ENCODE peak calls at places on chromosome 20, in ten cellular contexts. One of them, this sample, is unnamed.

GRCh38 chr20:50189681-50190250 is 864 bp upstream of the CEBPB start:
- DNase-seq in neural crest cell: no peak
- DNase-seq in neural progenitor cell: peak; percentile 23
- DNase-seq in bronchial epithelial cell: no peak
- DNase-seq in NB4: peak; percentile 49
- DNase-seq in fibroblast of lung: no peak
- DNase-seq in GM23338: peak; percentile 83
- DNase-seq in mucosa of descending colon: peak; percentile 93
- DNase-seq in HFF-Myc: no peak
- DNase-seq in fibroblast of the aortic adventitia: no peak
- DNase-seq in this sample: no peak

GRCh38 chr20:58021481-58021880 is 207.0 kb downstream of the ANKRD60 start:
- DNase-seq in bronchial epithelial cell: no peak
- DNase-seq in HFF-Myc: no peak
- DNase-seq in fibroblast of lung: no peak
- DNase-seq in neural progenitor cell: no peak
- DNase-seq in GM23338: peak; percentile 58
- DNase-seq in mucosa of descending colon: no peak
- DNase-seq in NB4: peak; percentile 11
- DNase-seq in fibroblast of the aortic adventitia: no peak
- DNase-seq in neural crest cell: no peak
- DNase-seq in this sample: no peak

GRCh38 chr20:64110411-64111068 is 3.2 kb upstream of the NPBWR2 start:
- DNase-seq in fibroblast of lung: no peak
- DNase-seq in NB4: no peak
- DNase-seq in GM23338: peak; percentile 0
- DNase-seq in HFF-Myc: no peak
- DNase-seq in mucosa of descending colon: no peak
- DNase-seq in fibroblast of the aortic adventitia: no peak
- DNase-seq in neural crest cell: no peak
- DNase-seq in neural progenitor cell: no peak
- DNase-seq in bronchial epithelial cell: no peak
- DNase-seq in this sample: no peak

GRCh38 chr20:5886788-5887187 is 63.5 kb downstream of the TRMT6 start:
- DNase-seq in fibroblast of lung: peak; percentile 3
- DNase-seq in neural progenitor cell: no peak
- DNase-seq in NB4: no peak
- DNase-seq in GM23338: no peak
- DNase-seq in neural crest cell: no peak
- DNase-seq in mucosa of descending colon: no peak
- DNase-seq in HFF-Myc: no peak
- DNase-seq in bronchial epithelial cell: no peak
- DNase-seq in fibroblast of the aortic adventitia: no peak
- DNase-seq in this sample: no peak

GRCh38 chr20:9490171-9490570 is 24.2 kb upstream of the LAMP5 start:
- DNase-seq in neural crest cell: no peak
- DNase-seq in fibroblast of lung: no peak
- DNase-seq in mucosa of descending colon: no peak
- DNase-seq in HFF-Myc: no peak
- DNase-seq in GM23338: no peak
- DNase-seq in NB4: no peak
- DNase-seq in fibroblast of the aortic adventitia: no peak
- DNase-seq in neural progenitor cell: no peak
- DNase-seq in bronchial epithelial cell: no peak
- DNase-seq in this sample: no peak

GRCh38 chr20:54255157-54255556 is 47.3 kb downstream of the PFDN4 start:
- DNase-seq in bronchial epithelial cell: peak; percentile 14
- DNase-seq in fibroblast of the aortic adventitia: peak; percentile 89
- DNase-seq in neural crest cell: no peak
- DNase-seq in NB4: no peak
- DNase-seq in mucosa of descending colon: no peak
- DNase-seq in HFF-Myc: no peak
- DNase-seq in GM23338: no peak
- DNase-seq in neural progenitor cell: no peak
- DNase-seq in fibroblast of lung: peak; percentile 59
- DNase-seq in this sample: peak; percentile 27

GRCh38 chr20:11726021-11726420 is 191.7 kb upstream of the BTBD3 start:
- DNase-seq in bronchial epithelial cell: no peak
- DNase-seq in GM23338: no peak
- DNase-seq in fibroblast of lung: no peak
- DNase-seq in neural progenitor cell: no peak
- DNase-seq in fibroblast of the aortic adventitia: no peak
- DNase-seq in neural crest cell: no peak
- DNase-seq in NB4: no peak
- DNase-seq in mucosa of descending colon: no peak
- DNase-seq in HFF-Myc: no peak
- DNase-seq in this sample: peak; percentile 5

GRCh38 chr20:25669826-25670422 is 26.7 kb downstream of the ZNF337 start:
- DNase-seq in neural progenitor cell: peak; percentile 6
- DNase-seq in fibroblast of the aortic adventitia: peak; percentile 80
- DNase-seq in HFF-Myc: no peak
- DNase-seq in GM23338: peak; percentile 65
- DNase-seq in neural crest cell: no peak
- DNase-seq in mucosa of descending colon: no peak
- DNase-seq in NB4: peak; percentile 26
- DNase-seq in bronchial epithelial cell: peak; percentile 97
- DNase-seq in fibroblast of lung: peak; percentile 85
- DNase-seq in this sample: peak; percentile 15

GRCh38 chr20:49310695-49311094 is 32.8 kb upstream of the ZNFX1 start:
- DNase-seq in fibroblast of lung: no peak
- DNase-seq in fibroblast of the aortic adventitia: no peak
- DNase-seq in neural crest cell: no peak
- DNase-seq in GM23338: no peak
- DNase-seq in mucosa of descending colon: no peak
- DNase-seq in bronchial epithelial cell: peak; percentile 91
- DNase-seq in NB4: no peak
- DNase-seq in neural progenitor cell: no peak
- DNase-seq in HFF-Myc: no peak
- DNase-seq in this sample: peak; percentile 14

GRCh38 chr20:60206259-60206658 is 248.0 kb downstream of the CDH26 start:
- DNase-seq in fibroblast of lung: peak; percentile 52
- DNase-seq in GM23338: peak; percentile 49
- DNase-seq in NB4: peak; percentile 68
- DNase-seq in HFF-Myc: no peak
- DNase-seq in bronchial epithelial cell: peak; percentile 47
- DNase-seq in neural progenitor cell: peak; percentile 67
- DNase-seq in mucosa of descending colon: no peak
- DNase-seq in neural crest cell: peak; percentile 20
- DNase-seq in fibroblast of the aortic adventitia: peak; percentile 36
- DNase-seq in this sample: peak; percentile 54

GRCh38 chr20:47544240-47544639 is 42.6 kb downstream of the NCOA3 start:
- DNase-seq in HFF-Myc: no peak
- DNase-seq in NB4: no peak
- DNase-seq in neural progenitor cell: no peak
- DNase-seq in neural crest cell: no peak
- DNase-seq in bronchial epithelial cell: peak; percentile 41
- DNase-seq in mucosa of descending colon: no peak
- DNase-seq in GM23338: no peak
- DNase-seq in fibroblast of the aortic adventitia: peak; percentile 34
- DNase-seq in fibroblast of lung: no peak
- DNase-seq in this sample: peak; percentile 48

GRCh38 chr20:19024296-19025035 is 188.0 kb upstream of the SLC24A3 start:
- DNase-seq in neural crest cell: no peak
- DNase-seq in fibroblast of lung: no peak
- DNase-seq in GM23338: no peak
- DNase-seq in neural progenitor cell: no peak
- DNase-seq in HFF-Myc: no peak
- DNase-seq in fibroblast of the aortic adventitia: no peak
- DNase-seq in NB4: no peak
- DNase-seq in bronchial epithelial cell: no peak
- DNase-seq in mucosa of descending colon: no peak
- DNase-seq in this sample: no peak

GRCh38 chr20:41509316-41509715 is 108.9 kb downstream of the CHD6 start:
- DNase-seq in bronchial epithelial cell: no peak
- DNase-seq in neural crest cell: no peak
- DNase-seq in fibroblast of the aortic adventitia: no peak
- DNase-seq in HFF-Myc: no peak
- DNase-seq in NB4: no peak
- DNase-seq in GM23338: no peak
- DNase-seq in mucosa of descending colon: peak; percentile 61
- DNase-seq in fibroblast of lung: no peak
- DNase-seq in neural progenitor cell: no peak
- DNase-seq in this sample: no peak

GRCh38 chr20:44750081-44750805 is 4.6 kb downstream of the KCNK15 start:
- DNase-seq in mucosa of descending colon: no peak
- DNase-seq in neural crest cell: no peak
- DNase-seq in NB4: no peak
- DNase-seq in fibroblast of the aortic adventitia: no peak
- DNase-seq in GM23338: peak; percentile 56
- DNase-seq in fibroblast of lung: no peak
- DNase-seq in HFF-Myc: no peak
- DNase-seq in neural progenitor cell: peak; percentile 35
- DNase-seq in bronchial epithelial cell: no peak
- DNase-seq in this sample: no peak
- TF ChIP-seq CTCF in mucosa of descending colon: no peak
- TF ChIP-seq CTCF in neural crest cell: peak; percentile 30
- TF ChIP-seq CTCF in NB4: no peak
- TF ChIP-seq CTCF in fibroblast of the aortic adventitia: no peak
- TF ChIP-seq CTCF in GM23338: peak; percentile 50
- TF ChIP-seq CTCF in fibroblast of lung: no peak
- TF ChIP-seq CTCF in HFF-Myc: peak; percentile 22
- TF ChIP-seq CTCF in neural progenitor cell: peak; percentile 47
- TF ChIP-seq CTCF in bronchial epithelial cell: peak; percentile 12
- TF ChIP-seq CTCF in this sample: no peak

DNA sequence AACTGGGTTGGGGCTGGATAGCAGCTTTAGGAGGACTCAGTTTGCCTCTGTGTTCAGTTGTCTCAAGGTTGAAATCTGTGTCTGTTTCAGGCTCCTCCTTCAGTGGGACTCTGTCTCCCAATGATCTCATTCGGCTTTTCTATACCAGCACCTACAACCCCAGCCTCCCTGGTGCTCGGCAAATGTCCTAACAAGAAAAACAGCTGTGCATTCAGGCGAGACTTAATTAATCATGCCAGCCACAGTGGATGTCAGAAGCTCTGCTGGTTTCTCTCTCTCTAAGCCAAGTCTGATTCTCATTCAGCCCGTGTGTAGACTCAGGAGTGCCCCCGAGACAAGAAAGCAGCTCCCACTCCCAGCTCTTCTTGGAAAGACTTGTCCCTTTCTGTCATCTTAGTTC is 46.8 kb downstream of the SUN5 start:
- DNase-seq in HFF-Myc: no peak
- DNase-seq in fibroblast of lung: no peak
- DNase-seq in neural progenitor cell: no peak
- DNase-seq in fibroblast of the aortic adventitia: no peak
- DNase-seq in NB4: no peak
- DNase-seq in neural crest cell: no peak
- DNase-seq in mucosa of descending colon: no peak
- DNase-seq in GM23338: no peak
- DNase-seq in bronchial epithelial cell: no peak
- DNase-seq in this sample: no peak
- TF ChIP-seq CTCF in HFF-Myc: no peak
- TF ChIP-seq CTCF in fibroblast of lung: no peak
- TF ChIP-seq CTCF in neural progenitor cell: no peak
- TF ChIP-seq CTCF in fibroblast of the aortic adventitia: no peak
- TF ChIP-seq CTCF in NB4: no peak
- TF ChIP-seq CTCF in neural crest cell: no peak
- TF ChIP-seq CTCF in mucosa of descending colon: no peak
- TF ChIP-seq CTCF in GM23338: no peak
- TF ChIP-seq CTCF in bronchial epithelial cell: no peak
- TF ChIP-seq CTCF in this sample: no peak

DNA sequence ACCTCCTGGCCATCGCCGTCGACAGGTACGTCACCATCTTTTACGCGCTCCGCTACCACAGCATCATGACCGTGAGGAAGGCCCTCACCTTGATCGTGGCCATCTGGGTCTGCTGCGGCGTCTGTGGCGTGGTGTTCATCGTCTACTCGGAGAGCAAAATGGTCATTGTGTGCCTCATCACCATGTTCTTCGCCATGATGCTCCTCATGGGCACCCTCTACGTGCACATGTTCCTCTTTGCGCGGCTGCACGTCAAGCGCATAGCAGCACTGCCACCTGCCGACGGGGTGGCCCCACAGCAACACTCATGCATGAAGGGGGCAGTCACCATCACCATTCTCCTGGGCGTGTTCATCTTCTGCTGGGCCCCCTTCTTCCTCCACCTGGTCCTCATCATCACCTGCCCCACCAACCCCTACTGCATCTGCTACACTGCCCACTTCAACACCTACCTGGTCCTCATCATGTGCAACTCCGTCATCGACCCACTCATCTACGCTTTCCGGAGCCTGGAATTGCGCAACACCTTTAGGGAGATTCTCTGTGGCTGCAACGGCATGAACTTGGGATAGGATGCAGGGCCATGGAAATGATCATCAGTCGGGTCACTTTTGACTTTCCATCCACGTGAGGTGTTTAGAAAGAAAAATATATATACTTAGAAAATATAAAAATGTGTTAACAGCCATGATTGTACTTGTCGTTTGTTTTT is 868 bp downstream of the MC3R start:
- DNase-seq in fibroblast of lung: no peak
- DNase-seq in neural progenitor cell: peak; percentile 61
- DNase-seq in HFF-Myc: no peak
- DNase-seq in neural crest cell: peak; percentile 1
- DNase-seq in bronchial epithelial cell: no peak
- DNase-seq in GM23338: peak; percentile 0
- DNase-seq in NB4: peak; percentile 62
- DNase-seq in fibroblast of the aortic adventitia: no peak
- DNase-seq in mucosa of descending colon: peak; percentile 56
- DNase-seq in this sample: no peak
- TF ChIP-seq CTCF in fibroblast of lung: peak; percentile 19
- TF ChIP-seq CTCF in neural progenitor cell: peak; percentile 69
- TF ChIP-seq CTCF in HFF-Myc: peak; percentile 60
- TF ChIP-seq CTCF in neural crest cell: peak; percentile 55
- TF ChIP-seq CTCF in bronchial epithelial cell: peak; percentile 56
- TF ChIP-seq CTCF in GM23338: peak; percentile 14
- TF ChIP-seq CTCF in NB4: peak; percentile 76
- TF ChIP-seq CTCF in fibroblast of the aortic adventitia: no peak
- TF ChIP-seq CTCF in mucosa of descending colon: peak; percentile 41
- TF ChIP-seq CTCF in this sample: peak; percentile 23

GRCh38 chr20:38804682-38805501 is 605 bp upstream of the PPP1R16B start:
- DNase-seq in neural crest cell: no peak
- DNase-seq in HFF-Myc: no peak
- DNase-seq in fibroblast of the aortic adventitia: no peak
- DNase-seq in NB4: peak; percentile 93
- DNase-seq in GM23338: peak; percentile 91
- DNase-seq in bronchial epithelial cell: no peak
- DNase-seq in fibroblast of lung: no peak
- DNase-seq in neural progenitor cell: peak; percentile 91
- DNase-seq in mucosa of descending colon: peak; percentile 55
- DNase-seq in this sample: no peak

GRCh38 chr20:38806855-38807655 is 1.6 kb downstream of the PPP1R16B start:
- DNase-seq in neural progenitor cell: peak; percentile 50
- DNase-seq in GM23338: peak; percentile 22
- DNase-seq in fibroblast of lung: no peak
- DNase-seq in fibroblast of the aortic adventitia: no peak
- DNase-seq in NB4: peak; percentile 40
- DNase-seq in neural crest cell: no peak
- DNase-seq in bronchial epithelial cell: no peak
- DNase-seq in HFF-Myc: no peak
- DNase-seq in mucosa of descending colon: peak; percentile 18
- DNase-seq in this sample: no peak

GRCh38 chr20:38804243-38804642 is 1.3 kb upstream of the PPP1R16B start:
- DNase-seq in fibroblast of lung: no peak
- DNase-seq in GM23338: no peak
- DNase-seq in bronchial epithelial cell: no peak
- DNase-seq in neural crest cell: no peak
- DNase-seq in neural progenitor cell: peak; percentile 46
- DNase-seq in mucosa of descending colon: no peak
- DNase-seq in HFF-Myc: no peak
- DNase-seq in NB4: no peak
- DNase-seq in fibroblast of the aortic adventitia: no peak
- DNase-seq in this sample: no peak

GRCh38 chr20:38805502-38805957 is at the start of gene PPP1R16B:
- DNase-seq in mucosa of descending colon: peak; percentile 60
- DNase-seq in bronchial epithelial cell: no peak
- DNase-seq in HFF-Myc: no peak
- DNase-seq in neural crest cell: peak; percentile 54
- DNase-seq in neural progenitor cell: peak; percentile 88
- DNase-seq in NB4: peak; percentile 85
- DNase-seq in fibroblast of the aortic adventitia: no peak
- DNase-seq in GM23338: peak; percentile 81
- DNase-seq in fibroblast of lung: no peak
- DNase-seq in this sample: no peak

GRCh38 chr20:38805958-38806854 is 709 bp downstream of the PPP1R16B start:
- DNase-seq in mucosa of descending colon: peak; percentile 19
- DNase-seq in fibroblast of the aortic adventitia: no peak
- DNase-seq in neural progenitor cell: peak; percentile 42
- DNase-seq in HFF-Myc: no peak
- DNase-seq in neural crest cell: peak; percentile 23
- DNase-seq in GM23338: peak; percentile 63
- DNase-seq in bronchial epithelial cell: no peak
- DNase-seq in fibroblast of lung: no peak
- DNase-seq in NB4: peak; percentile 48
- DNase-seq in this sample: no peak
- TF ChIP-seq CTCF in mucosa of descending colon: no peak
- TF ChIP-seq CTCF in fibroblast of the aortic adventitia: no peak
- TF ChIP-seq CTCF in neural progenitor cell: peak; percentile 29
- TF ChIP-seq CTCF in HFF-Myc: no peak
- TF ChIP-seq CTCF in neural crest cell: no peak
- TF ChIP-seq CTCF in GM23338: no peak
- TF ChIP-seq CTCF in bronchial epithelial cell: no peak
- TF ChIP-seq CTCF in fibroblast of lung: no peak
- TF ChIP-seq CTCF in NB4: peak; percentile 19
- TF ChIP-seq CTCF in this sample: no peak